ENCODE peak calls at places on chromosomes 12 and 14, in nine cellular contexts. H, P, T, K, G, N, Z, L and M are unnamed samples.
A peak's percentile ranks its signal among the peaks of the same experiment; 100 is the strongest.

GRCh38 chr12:52387859-52388258 is 2.4 kb upstream of the KRT84 start:
- DNase-seq in L (no peak), G (no peak), Z (no peak), N (no peak), K (no peak), H (no peak), T (no peak), P (no peak), M (no peak)

GRCh38 chr14:102901633-102902032 is 20.8 kb upstream of the AMN start:
- DNase-seq in T (no peak), H (no peak), G (no peak), P (no peak), Z (no peak), N (no peak), L (no peak), K (no peak), M (no peak)

GRCh38 chr14:69152181-69152943 is 557 bp downstream of the DCAF5 start:
- DNase-seq in G (peak; percentile 74), L (peak; percentile 32), Z (no peak), P (peak; percentile 33), N (peak; percentile 80), H (peak; percentile 57), K (no peak), T (peak; percentile 43), M (peak; percentile 52)

GRCh38 chr12:24600996-24601395 is 347.9 kb downstream of the BCAT1 start:
- DNase-seq in K (no peak), H (peak; percentile 25), T (no peak), G (no peak), P (peak; percentile 67), N (no peak), Z (no peak), L (no peak), M (peak; percentile 77)

GRCh38 chr12:46523863-46524770 is 151.5 kb upstream of the SLC38A2 start:
- DNase-seq in Z (no peak), H (peak; percentile 97), L (peak; percentile 96), K (no peak), T (no peak), N (no peak), G (no peak), P (peak; percentile 91), M (peak; percentile 93)

GRCh38 chr14:77296155-77296554 is 24.5 kb downstream of the POMT2 start:
- DNase-seq in K (no peak), N (no peak), T (no peak), L (no peak), P (no peak), G (no peak), Z (no peak), H (no peak), M (no peak)

GRCh38 chr12:15001733-15002471 is 29.1 kb downstream of the PDE6H start:
- DNase-seq in G (peak; percentile 76), Z (peak; percentile 34), T (peak; percentile 34), P (peak; percentile 15), N (peak; percentile 70), L (no peak), H (no peak), K (no peak), M (peak; percentile 37)

GRCh38 chr14:69845787-69846186 is 33.4 kb upstream of the SMOC1 start:
- DNase-seq in Z (no peak), N (no peak), T (no peak), K (no peak), H (no peak), L (no peak), P (no peak), G (no peak), M (no peak)

GRCh38 chr12:21552983-21553673 is 27.0 kb downstream of the SPX start:
- DNase-seq in G (no peak), H (no peak), P (no peak), T (no peak), N (no peak), Z (no peak), L (no peak), K (no peak), M (no peak)

GRCh38 chr12:90086281-90086680 is 377.6 kb upstream of the ATP2B1 start:
- DNase-seq in K (no peak), L (no peak), P (no peak), H (peak; percentile 45), T (no peak), G (no peak), N (no peak), Z (no peak), M (no peak)

GRCh38 chr14:22432348-22432976 is 156.6 kb downstream of the DAD1 start:
- DNase-seq in N (no peak), P (peak; percentile 90), H (peak; percentile 97), K (no peak), G (no peak), T (no peak), Z (peak; percentile 65), L (peak; percentile 77), M (peak; percentile 97)

GRCh38 chr14:87640553-87640952 is 352.4 kb downstream of the GALC start:
- DNase-seq in N (no peak), H (no peak), P (no peak), T (no peak), Z (no peak), G (no peak), K (no peak), L (no peak), M (no peak)

GRCh38 chr12:95416111-95416636 is 57.8 kb upstream of the METAP2 start:
- DNase-seq in N (no peak), L (no peak), P (no peak), H (no peak), T (no peak), Z (no peak), K (no peak), G (no peak), M (no peak)

GRCh38 chr12:21527451-21528180 is 1.5 kb downstream of the SPX start:
- DNase-seq in K (peak; percentile 43), Z (peak; percentile 56), L (peak; percentile 75), G (peak; percentile 84), T (peak; percentile 76), H (peak; percentile 48), P (peak; percentile 38), N (peak; percentile 85), M (peak; percentile 55)

GRCh38 chr14:64447890-64448667 is 17.2 kb upstream of the AKAP5 start:
- DNase-seq in K (no peak), P (no peak), G (no peak), T (no peak), H (no peak), N (no peak), L (no peak), Z (no peak), M (peak; percentile 29)

GRCh38 chr12:112900298-112901145 is 6.2 kb upstream of the OAS1 start:
- DNase-seq in Z (peak; percentile 53), L (peak; percentile 79), N (no peak), H (peak; percentile 74), T (peak; percentile 41), G (peak; percentile 74), P (peak; percentile 42), K (no peak), M (peak; percentile 36)

GRCh38 chr12:39375206-39375808 is 67.6 kb downstream of the KIF21A start:
- DNase-seq in H (no peak), K (no peak), Z (no peak), L (no peak), G (no peak), N (no peak), P (no peak), T (peak; percentile 17), M (peak; percentile 21)
- TF ChIP-seq CTCF in H (peak; percentile 29), K (no peak), Z (no peak), L (no peak), G (peak; percentile 64), N (no peak), P (no peak), T (no peak), M (peak; percentile 3)

DNA sequence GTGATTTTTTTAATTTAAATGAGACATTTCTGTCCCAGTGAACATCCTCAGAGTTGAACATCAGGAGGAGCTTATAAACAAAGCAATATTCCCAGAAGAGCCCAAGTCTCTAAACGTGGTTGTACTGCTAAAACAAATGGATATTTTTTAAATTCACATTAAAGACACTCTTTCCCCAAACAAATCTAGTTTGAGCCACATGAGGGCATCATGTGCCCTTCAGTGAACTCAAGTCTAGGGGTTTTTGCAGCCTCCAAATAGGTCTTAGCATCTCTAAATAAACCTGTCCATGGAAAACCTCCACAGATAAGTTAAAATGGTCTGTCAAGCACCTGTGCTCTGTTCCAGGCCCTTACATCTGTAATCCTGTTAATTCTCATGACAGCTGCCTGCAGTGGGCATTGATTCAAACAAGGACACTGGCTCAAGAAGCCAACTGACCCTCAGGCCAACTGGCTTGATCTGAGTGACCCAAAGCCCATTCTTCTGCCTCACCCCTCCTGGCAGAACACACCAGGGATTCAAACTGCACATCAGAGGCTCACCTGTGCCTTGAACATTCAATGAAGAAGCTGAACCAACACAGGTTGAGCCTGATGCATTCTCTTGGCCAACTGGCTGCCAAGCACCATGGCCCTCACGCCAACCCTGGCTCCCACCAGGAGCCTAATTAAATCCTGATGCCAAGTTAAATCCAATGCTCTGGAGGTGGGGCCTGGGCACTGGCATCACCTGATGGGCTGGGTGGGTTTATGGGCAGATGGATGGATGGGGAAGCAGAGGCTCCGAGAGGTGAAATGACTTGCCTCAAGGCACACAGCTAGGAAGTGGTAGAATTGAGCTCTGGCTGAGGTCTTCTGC is 8.6 kb downstream of the ISCU start:
- DNase-seq in P (peak; percentile 75), N (no peak), T (no peak), Z (no peak), G (no peak), K (no peak), L (peak; percentile 58), H (peak; percentile 51), M (peak; percentile 67)
- TF ChIP-seq CTCF in P (peak; percentile 81), N (no peak), T (no peak), Z (no peak), G (peak; percentile 64), K (peak; percentile 29), L (peak; percentile 53), H (peak; percentile 61), M (peak; percentile 47)

GRCh38 chr14:35531960-35532747 is 1.8 kb upstream of the INSM2 start:
- DNase-seq in K (no peak), T (no peak), Z (no peak), N (no peak), H (no peak), L (no peak), P (no peak), G (no peak), M (no peak)
- TF ChIP-seq CTCF in K (no peak), T (no peak), Z (no peak), N (no peak), H (no peak), L (no peak), P (no peak), G (no peak), M (no peak)

GRCh38 chr12:69540606-69541386 is 44.5 kb upstream of the CCT2 start:
- DNase-seq in T (no peak), Z (no peak), N (no peak), G (no peak), K (no peak), L (no peak), P (peak; percentile 49), H (peak; percentile 41), M (peak; percentile 73)
- TF ChIP-seq CTCF in T (no peak), Z (no peak), N (no peak), G (no peak), K (no peak), L (no peak), P (peak; percentile 15), H (peak; percentile 40), M (no peak)

GRCh38 chr14:54572316-54572715 is 5.4 kb downstream of the SAMD4A start:
- DNase-seq in K (no peak), P (no peak), Z (no peak), T (peak; percentile 47), G (peak; percentile 60), N (no peak), L (peak; percentile 68), H (peak; percentile 82), M (no peak)
- TF ChIP-seq CTCF in K (peak; percentile 41), P (peak; percentile 49), Z (no peak), T (peak; percentile 52), G (peak; percentile 91), N (peak; percentile 32), L (peak; percentile 47), H (peak; percentile 97), M (peak; percentile 51)

GRCh38 chr12:116538076-116538591 is 21.0 kb upstream of the MAP1LC3B2 start:
- DNase-seq in L (no peak), T (no peak), H (no peak), N (no peak), Z (no peak), G (no peak), K (no peak), P (no peak), M (no peak)
- TF ChIP-seq CTCF in L (no peak), T (no peak), H (no peak), N (no peak), Z (no peak), G (no peak), K (no peak), P (no peak), M (no peak)